ENCODE peak calls at places on chromosomes 6 and 20, in four cellular contexts. M is adrenal gland, Q is cardiac muscle cell, Z is nephron progenitor cell. J is an unnamed sample.

GRCh38 chr20:24241466-24241865 is 228.0 kb upstream of the SYNDIG1 start:
- DNase-seq in M (no peak), Q (no peak), Z (no peak), J (no peak)

GRCh38 chr6:11750682-11751081 is 27.9 kb downstream of the ADTRP start:
- DNase-seq in Q (no peak), Z (no peak), M (no peak), J (no peak)

GRCh38 chr6:107634147-107635057 is 144.5 kb downstream of the SOBP start:
- DNase-seq in Z (no peak), M (no peak), Q (peak; percentile 27), J (peak; percentile 54)

GRCh38 chr6:40962241-40962640 is 76.8 kb downstream of the UNC5CL start:
- DNase-seq in Z (no peak), M (no peak), Q (peak; percentile 72), J (peak; percentile 31)

GRCh38 chr6:118963003-118963402 is 28.0 kb upstream of the MCM9 start:
- DNase-seq in Z (no peak), M (no peak), Q (peak; percentile 25), J (no peak)

GRCh38 chr6:63516186-63516944 is 55.9 kb upstream of the LOC128125822 start:
- DNase-seq in M (no peak), Z (no peak), Q (peak; percentile 36), J (no peak)

GRCh38 chr6:167331565-167331964 is 6.7 kb downstream of the TTLL2 start:
- DNase-seq in Q (no peak), M (no peak), Z (no peak), J (no peak)

GRCh38 chr20:17518339-17519052 is 12.7 kb downstream of the BFSP1 start:
- DNase-seq in Z (peak; percentile 15), Q (no peak), M (peak; percentile 66), J (no peak)

GRCh38 chr6:152462716-152463115 is 174.4 kb downstream of the SYNE1 start:
- DNase-seq in Z (no peak), Q (peak; percentile 9), M (no peak), J (no peak)

DNA sequence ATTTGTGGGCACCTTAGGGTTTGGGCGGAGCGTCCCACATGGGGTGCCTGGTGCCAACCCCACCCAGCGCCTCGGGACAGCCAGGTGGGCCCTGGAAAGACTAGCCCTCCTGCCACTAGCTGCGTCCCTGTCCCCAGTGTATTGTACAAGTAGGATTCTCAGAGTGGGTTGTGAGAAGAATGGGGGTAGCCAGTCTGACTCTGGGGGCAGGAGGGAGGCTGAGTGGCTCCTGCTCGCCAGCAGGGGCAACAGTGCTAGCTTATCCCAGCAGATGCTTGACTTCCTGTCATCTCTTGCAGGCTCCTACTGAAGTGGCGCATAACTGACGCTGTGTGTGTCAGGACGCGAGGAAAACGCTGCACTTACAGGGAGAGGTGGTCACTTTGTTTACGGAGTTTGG is 9.3 kb downstream of the PSMA7 start:
- DNase-seq in Q (no peak), M (no peak), Z (no peak), J (no peak)
- TF ChIP-seq CTCF in Q (no peak), M (no peak), Z (no peak), J (no peak)

DNA sequence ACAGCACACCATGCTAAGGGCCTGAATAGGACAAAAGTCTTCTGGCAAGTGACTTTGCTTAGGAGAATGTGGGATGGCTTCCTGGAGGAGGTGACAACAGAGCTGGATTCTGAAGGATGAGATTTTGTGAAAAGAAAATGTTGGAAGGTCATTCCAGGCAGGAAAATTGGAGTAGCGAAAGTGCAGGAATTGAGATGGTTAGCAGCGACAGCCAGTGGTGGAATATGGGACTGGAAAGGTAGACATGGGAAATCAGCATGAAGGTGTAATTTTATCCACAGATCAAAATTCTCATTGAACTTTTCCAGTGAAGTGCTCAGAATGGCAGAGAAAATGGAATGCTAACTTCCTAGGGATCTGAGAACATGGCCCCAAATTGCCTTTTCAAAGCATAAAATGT is 5.7 kb upstream of the BACH2 start:
- DNase-seq in Z (no peak), Q (no peak), M (no peak), J (no peak)
- TF ChIP-seq CTCF in Z (no peak), Q (no peak), M (no peak), J (no peak)

GRCh38 chr6:33123732-33124524 is 48.1 kb downstream of the HLA-DPB1 start:
- DNase-seq in Z (peak; percentile 41), M (no peak), Q (peak; percentile 58), J (no peak)
- TF ChIP-seq CTCF in Z (peak; percentile 68), M (peak; percentile 43), Q (peak; percentile 48), J (no peak)

GRCh38 chr6:44064089-44064947 is 62.9 kb downstream of the MRPL14 start:
- DNase-seq in Q (peak; percentile 97), Z (no peak), M (peak; percentile 95), J (peak; percentile 64)

GRCh38 chr6:44062105-44062770 is 65.0 kb downstream of the MRPL14 start:
- DNase-seq in Z (no peak), M (no peak), Q (no peak), J (no peak)

GRCh38 chr6:44063561-44064059 is 63.6 kb downstream of the MRPL14 start:
- DNase-seq in Q (no peak), Z (no peak), M (no peak), J (no peak)

GRCh38 chr6:44061375-44062104 is 65.7 kb downstream of the MRPL14 start:
- DNase-seq in Q (peak; percentile 51), Z (no peak), M (no peak), J (no peak)

GRCh38 chr6:44062771-44063560 is 64.3 kb downstream of the MRPL14 start:
- DNase-seq in Q (peak; percentile 56), M (peak; percentile 46), Z (peak; percentile 39), J (no peak)
- TF ChIP-seq CTCF in Q (peak; percentile 58), M (peak; percentile 38), Z (peak; percentile 45), J (peak; percentile 59)

GRCh38 chr6:5525209-5525608 is 263.9 kb downstream of the FARS2 start:
- DNase-seq in Q (peak; percentile 85), Z (no peak), M (no peak), J (no peak)
- TF ChIP-seq CTCF in Q (no peak), Z (no peak), M (no peak), J (no peak)

DNA sequence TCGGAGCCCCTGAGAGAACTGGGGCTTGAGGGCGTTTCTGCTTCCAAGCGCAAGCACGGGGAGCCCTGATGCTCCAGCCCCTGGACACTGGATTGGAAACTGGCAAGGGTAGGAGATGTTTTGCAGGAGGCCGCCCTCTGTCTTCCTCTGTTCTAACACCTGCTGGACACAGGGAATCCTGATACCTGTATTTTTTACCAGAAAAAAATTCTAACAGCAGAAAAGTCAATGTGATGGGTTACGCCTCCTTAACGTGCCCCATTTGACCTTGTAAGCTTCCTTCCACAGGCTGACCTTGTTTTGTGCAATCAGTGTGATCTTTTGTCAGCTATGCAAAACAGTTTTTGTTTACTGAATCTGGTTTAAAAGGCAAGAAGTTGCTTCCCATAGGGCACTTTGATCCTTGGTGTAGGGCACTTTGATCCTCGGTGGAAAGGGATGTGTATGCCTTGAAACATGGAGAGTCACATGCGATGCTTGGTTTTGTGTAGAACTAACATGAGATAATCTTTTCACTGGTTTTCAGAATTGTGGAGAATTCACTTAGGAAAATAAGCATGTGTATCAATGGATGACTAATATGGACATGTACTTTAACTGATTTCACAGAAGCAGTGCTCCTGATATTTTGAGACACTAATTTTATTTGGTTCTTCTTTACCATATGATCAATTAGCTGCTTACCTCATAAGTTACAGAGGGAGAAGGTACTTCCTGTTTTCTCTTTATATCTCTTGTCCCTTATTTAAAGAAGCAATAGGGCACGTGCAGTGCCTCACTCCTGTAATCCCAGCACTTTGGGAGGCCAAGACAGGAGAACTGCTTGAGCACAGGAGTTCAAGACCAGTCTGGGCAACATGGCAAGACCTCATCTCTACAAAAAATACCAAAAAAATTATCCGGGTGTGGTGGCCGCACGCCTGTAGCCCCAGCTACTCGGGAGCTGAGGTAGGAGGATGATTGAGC is 59.9 kb upstream of the MAP3K4 start:
- DNase-seq in M (peak; percentile 9), Z (no peak), Q (no peak), J (peak; percentile 18)
- TF ChIP-seq CTCF in M (no peak), Z (no peak), Q (no peak), J (no peak)

GRCh38 chr6:130282234-130282995 is 59.7 kb upstream of the SAMD3 start:
- DNase-seq in Q (peak; percentile 44), M (no peak), Z (no peak), J (peak; percentile 31)
- TF ChIP-seq CTCF in Q (peak; percentile 55), M (peak; percentile 26), Z (peak; percentile 20), J (peak; percentile 6)

J was measured in GM20000.